ENCODE peak calls at places on chromosomes 16 and 17, in nine cellular contexts. One of them, this sample, is unnamed.
A peak's percentile ranks its signal among the peaks of the same experiment; 100 is the strongest.

GRCh38 chr17:10106067-10106466 is 92.3 kb downstream of the GAS7 start:
- DNase-seq in SK-N-SH: no peak
- DNase-seq in GM12878: no peak
- DNase-seq in colonic mucosa: no peak
- DNase-seq in tibial nerve: no peak
- DNase-seq in GM10248: no peak
- DNase-seq in adrenal gland: no peak
- DNase-seq in AG04450: no peak
- DNase-seq in GM20000: no peak
- DNase-seq in this sample: no peak

GRCh38 chr17:71342726-71343125 is 778.1 kb upstream of the SOX9 start:
- DNase-seq in SK-N-SH: no peak
- DNase-seq in GM12878: no peak
- DNase-seq in colonic mucosa: no peak
- DNase-seq in tibial nerve: no peak
- DNase-seq in GM10248: no peak
- DNase-seq in adrenal gland: no peak
- DNase-seq in AG04450: no peak
- DNase-seq in GM20000: no peak
- DNase-seq in this sample: no peak

GRCh38 chr16:47424846-47425245 is 36.0 kb downstream of the ITFG1 start:
- DNase-seq in SK-N-SH: no peak
- DNase-seq in GM12878: no peak
- DNase-seq in colonic mucosa: no peak
- DNase-seq in tibial nerve: no peak
- DNase-seq in GM10248: no peak
- DNase-seq in adrenal gland: no peak
- DNase-seq in AG04450: no peak
- DNase-seq in GM20000: no peak
- DNase-seq in this sample: no peak

GRCh38 chr17:4389079-4389478 is 22.6 kb upstream of the UBE2G1 start:
- DNase-seq in SK-N-SH: no peak
- DNase-seq in GM12878: no peak
- DNase-seq in colonic mucosa: no peak
- DNase-seq in tibial nerve: no peak
- DNase-seq in GM10248: no peak
- DNase-seq in adrenal gland: no peak
- DNase-seq in AG04450: no peak
- DNase-seq in GM20000: no peak
- DNase-seq in this sample: no peak

GRCh38 chr17:77744268-77744988 is 214.1 kb upstream of the TNRC6C start:
- DNase-seq in SK-N-SH: no peak
- DNase-seq in GM12878: no peak
- DNase-seq in colonic mucosa: no peak
- DNase-seq in tibial nerve: peak; percentile 63
- DNase-seq in GM10248: no peak
- DNase-seq in adrenal gland: no peak
- DNase-seq in AG04450: no peak
- DNase-seq in GM20000: no peak
- DNase-seq in this sample: no peak

GRCh38 chr17:82598256-82599011 is 49.8 kb downstream of the WDR45B start:
- DNase-seq in SK-N-SH: peak; percentile 26
- DNase-seq in GM12878: no peak
- DNase-seq in colonic mucosa: no peak
- DNase-seq in tibial nerve: no peak
- DNase-seq in GM10248: no peak
- DNase-seq in adrenal gland: no peak
- DNase-seq in AG04450: no peak
- DNase-seq in GM20000: no peak
- DNase-seq in this sample: no peak

GRCh38 chr16:80741716-80742115 is 62.7 kb downstream of the CDYL2 start:
- DNase-seq in SK-N-SH: no peak
- DNase-seq in GM12878: no peak
- DNase-seq in colonic mucosa: no peak
- DNase-seq in tibial nerve: no peak
- DNase-seq in GM10248: no peak
- DNase-seq in adrenal gland: no peak
- DNase-seq in AG04450: no peak
- DNase-seq in GM20000: no peak
- DNase-seq in this sample: no peak

GRCh38 chr17:15092762-15093161 is 172.4 kb downstream of the PMP22 start:
- DNase-seq in SK-N-SH: no peak
- DNase-seq in GM12878: no peak
- DNase-seq in colonic mucosa: no peak
- DNase-seq in tibial nerve: no peak
- DNase-seq in GM10248: no peak
- DNase-seq in adrenal gland: no peak
- DNase-seq in AG04450: no peak
- DNase-seq in GM20000: no peak
- DNase-seq in this sample: no peak

GRCh38 chr16:85550422-85551318 is 62.5 kb upstream of the GSE1 start:
- DNase-seq in SK-N-SH: no peak
- DNase-seq in GM12878: no peak
- DNase-seq in colonic mucosa: no peak
- DNase-seq in tibial nerve: no peak
- DNase-seq in GM10248: no peak
- DNase-seq in adrenal gland: no peak
- DNase-seq in AG04450: no peak
- DNase-seq in GM20000: no peak
- DNase-seq in this sample: no peak
- TF ChIP-seq CTCF in SK-N-SH: no peak
- TF ChIP-seq CTCF in GM12878: no peak
- TF ChIP-seq CTCF in colonic mucosa: no peak
- TF ChIP-seq CTCF in tibial nerve: no peak
- TF ChIP-seq CTCF in GM10248: no peak
- TF ChIP-seq CTCF in adrenal gland: no peak
- TF ChIP-seq CTCF in AG04450: no peak
- TF ChIP-seq CTCF in GM20000: no peak
- TF ChIP-seq CTCF in this sample: peak; percentile 10

GRCh38 chr16:30942421-30942796 is 6.5 kb upstream of the ORAI3 start:
- DNase-seq in SK-N-SH: no peak
- DNase-seq in GM12878: no peak
- DNase-seq in colonic mucosa: peak; percentile 32
- DNase-seq in tibial nerve: no peak
- DNase-seq in GM10248: no peak
- DNase-seq in adrenal gland: no peak
- DNase-seq in AG04450: no peak
- DNase-seq in GM20000: no peak
- DNase-seq in this sample: no peak

GRCh38 chr16:30944352-30944751 is 4.5 kb upstream of the ORAI3 start:
- DNase-seq in SK-N-SH: no peak
- DNase-seq in GM12878: no peak
- DNase-seq in colonic mucosa: no peak
- DNase-seq in tibial nerve: no peak
- DNase-seq in GM10248: no peak
- DNase-seq in adrenal gland: no peak
- DNase-seq in AG04450: no peak
- DNase-seq in GM20000: no peak
- DNase-seq in this sample: no peak

GRCh38 chr16:30937692-30938091 is 11.2 kb upstream of the ORAI3 start:
- DNase-seq in SK-N-SH: no peak
- DNase-seq in GM12878: no peak
- DNase-seq in colonic mucosa: no peak
- DNase-seq in tibial nerve: no peak
- DNase-seq in GM10248: no peak
- DNase-seq in adrenal gland: no peak
- DNase-seq in AG04450: no peak
- DNase-seq in GM20000: no peak
- DNase-seq in this sample: no peak

GRCh38 chr16:30946671-30947532 is 2.0 kb upstream of the ORAI3 start:
- DNase-seq in SK-N-SH: no peak
- DNase-seq in GM12878: no peak
- DNase-seq in colonic mucosa: no peak
- DNase-seq in tibial nerve: no peak
- DNase-seq in GM10248: no peak
- DNase-seq in adrenal gland: no peak
- DNase-seq in AG04450: no peak
- DNase-seq in GM20000: no peak
- DNase-seq in this sample: no peak

DNA sequence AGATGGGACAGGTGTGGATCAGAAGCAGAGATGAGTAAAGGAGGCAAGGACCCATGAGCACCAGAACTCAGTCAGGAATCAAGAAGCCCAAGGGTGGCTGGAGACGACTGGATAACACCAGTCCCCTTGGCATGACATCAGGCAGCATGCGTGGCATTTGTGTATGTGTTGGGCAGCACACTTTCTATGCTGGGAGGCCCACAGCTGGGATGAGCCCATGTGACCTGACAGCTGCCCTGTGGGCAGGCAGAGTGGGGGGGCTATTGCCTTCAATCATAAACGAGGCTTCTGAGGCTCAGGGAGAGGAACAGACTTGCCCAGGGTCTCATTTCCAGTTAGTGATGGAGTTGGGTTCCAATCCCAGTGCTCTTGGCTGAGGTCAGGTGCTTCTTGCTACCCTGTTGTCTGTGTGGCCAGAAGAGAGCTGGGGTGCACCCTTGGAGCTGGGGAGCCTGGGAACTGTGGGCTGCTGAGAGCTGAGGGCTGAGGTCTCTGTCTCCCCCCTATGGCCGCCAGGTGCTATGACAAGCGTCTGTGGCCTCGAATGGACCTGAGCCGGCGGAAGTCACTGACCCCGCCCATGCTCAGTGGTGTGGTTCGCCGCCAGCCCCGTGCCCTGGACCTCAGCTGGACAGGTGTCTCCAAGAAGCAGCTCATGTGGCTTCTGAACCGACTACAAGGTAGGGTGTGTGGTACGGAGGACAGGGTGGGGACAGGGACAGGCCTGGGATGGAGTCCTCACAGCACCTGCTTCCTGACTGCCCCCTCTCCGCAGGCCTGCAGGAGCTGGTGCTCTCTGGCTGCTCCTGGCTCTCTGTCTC is 7.1 kb upstream of the ORAI3 start:
- DNase-seq in SK-N-SH: peak; percentile 90
- DNase-seq in GM12878: no peak
- DNase-seq in colonic mucosa: peak; percentile 84
- DNase-seq in tibial nerve: peak; percentile 51
- DNase-seq in GM10248: peak; percentile 93
- DNase-seq in adrenal gland: peak; percentile 85
- DNase-seq in AG04450: no peak
- DNase-seq in GM20000: peak; percentile 91
- DNase-seq in this sample: no peak
- TF ChIP-seq CTCF in SK-N-SH: peak; percentile 83
- TF ChIP-seq CTCF in GM12878: peak; percentile 95
- TF ChIP-seq CTCF in colonic mucosa: peak; percentile 89
- TF ChIP-seq CTCF in tibial nerve: peak; percentile 83
- TF ChIP-seq CTCF in GM10248: peak; percentile 95
- TF ChIP-seq CTCF in adrenal gland: peak; percentile 88
- TF ChIP-seq CTCF in AG04450: peak; percentile 85
- TF ChIP-seq CTCF in GM20000: peak; percentile 80
- TF ChIP-seq CTCF in this sample: peak; percentile 88

DNA sequence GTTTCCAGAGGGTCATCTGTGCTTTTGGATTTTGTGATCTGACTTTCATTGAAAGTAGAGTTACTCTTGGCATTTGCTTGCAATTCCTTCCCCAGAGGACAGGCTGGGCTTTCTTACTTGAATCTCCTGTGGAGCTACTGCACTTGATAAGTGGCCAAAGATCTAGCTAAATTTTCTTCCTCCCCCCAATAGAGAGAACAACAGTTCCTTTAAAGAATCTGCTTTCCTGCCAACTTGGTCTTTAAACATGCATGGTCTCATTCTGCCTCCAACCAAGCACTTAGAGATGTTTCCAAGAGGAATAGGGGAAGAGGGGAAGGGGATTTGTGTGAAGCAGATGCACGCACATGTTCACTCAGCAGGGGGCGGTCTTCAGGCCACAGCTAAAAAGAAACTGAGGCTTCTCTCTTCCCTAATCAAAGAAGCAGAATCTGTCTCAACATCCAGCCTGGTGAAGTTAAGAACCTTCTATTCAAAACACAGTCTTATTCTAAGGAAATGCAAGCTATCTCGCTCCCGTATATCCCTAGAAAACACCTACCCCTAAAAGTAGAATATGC is 229.6 kb downstream of the ZFHX3 start:
- DNase-seq in SK-N-SH: no peak
- DNase-seq in GM12878: no peak
- DNase-seq in colonic mucosa: no peak
- DNase-seq in tibial nerve: no peak
- DNase-seq in GM10248: no peak
- DNase-seq in adrenal gland: no peak
- DNase-seq in AG04450: no peak
- DNase-seq in GM20000: no peak
- DNase-seq in this sample: no peak
- TF ChIP-seq CTCF in SK-N-SH: peak; percentile 34
- TF ChIP-seq CTCF in GM12878: no peak
- TF ChIP-seq CTCF in colonic mucosa: no peak
- TF ChIP-seq CTCF in tibial nerve: no peak
- TF ChIP-seq CTCF in GM10248: no peak
- TF ChIP-seq CTCF in adrenal gland: no peak
- TF ChIP-seq CTCF in AG04450: no peak
- TF ChIP-seq CTCF in GM20000: peak; percentile 11
- TF ChIP-seq CTCF in this sample: no peak

GRCh38 chr16:82185012-82185411 is 15.0 kb upstream of the MPHOSPH6 start:
- DNase-seq in SK-N-SH: no peak
- DNase-seq in GM12878: no peak
- DNase-seq in colonic mucosa: no peak
- DNase-seq in tibial nerve: no peak
- DNase-seq in GM10248: no peak
- DNase-seq in adrenal gland: no peak
- DNase-seq in AG04450: no peak
- DNase-seq in GM20000: no peak
- DNase-seq in this sample: no peak

GRCh38 chr16:82183004-82183397 is 13.0 kb upstream of the MPHOSPH6 start:
- DNase-seq in SK-N-SH: no peak
- DNase-seq in GM12878: no peak
- DNase-seq in colonic mucosa: no peak
- DNase-seq in tibial nerve: no peak
- DNase-seq in GM10248: no peak
- DNase-seq in adrenal gland: no peak
- DNase-seq in AG04450: no peak
- DNase-seq in GM20000: no peak
- DNase-seq in this sample: no peak

GRCh38 chr16:82192665-82193064 is 22.6 kb upstream of the MPHOSPH6 start:
- DNase-seq in SK-N-SH: no peak
- DNase-seq in GM12878: no peak
- DNase-seq in colonic mucosa: no peak
- DNase-seq in tibial nerve: no peak
- DNase-seq in GM10248: no peak
- DNase-seq in adrenal gland: no peak
- DNase-seq in AG04450: peak; percentile 44
- DNase-seq in GM20000: no peak
- DNase-seq in this sample: no peak

GRCh38 chr16:82184213-82184612 is 14.2 kb upstream of the MPHOSPH6 start:
- DNase-seq in SK-N-SH: no peak
- DNase-seq in GM12878: no peak
- DNase-seq in colonic mucosa: no peak
- DNase-seq in tibial nerve: no peak
- DNase-seq in GM10248: no peak
- DNase-seq in adrenal gland: no peak
- DNase-seq in AG04450: no peak
- DNase-seq in GM20000: no peak
- DNase-seq in this sample: no peak

DNA sequence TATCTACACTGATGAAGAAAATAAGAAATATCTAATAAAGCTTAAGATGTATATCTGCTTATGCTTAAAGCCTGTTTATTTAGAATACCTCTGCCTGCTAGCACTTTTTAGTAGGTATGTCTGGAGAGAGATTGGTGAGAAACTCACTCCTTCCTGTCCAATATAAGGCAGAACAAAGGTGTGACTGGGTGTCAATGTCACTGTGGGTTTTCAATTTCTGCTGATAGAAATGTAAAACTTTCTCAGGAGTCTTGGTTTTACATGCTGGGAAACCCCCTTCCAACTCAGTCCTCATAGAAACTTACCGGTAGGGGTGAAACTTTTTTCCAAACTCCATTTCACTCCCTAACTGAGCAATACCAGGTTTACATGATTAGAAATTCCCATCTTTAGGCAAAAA is 17.8 kb upstream of the MPHOSPH6 start:
- DNase-seq in SK-N-SH: no peak
- DNase-seq in GM12878: no peak
- DNase-seq in colonic mucosa: no peak
- DNase-seq in tibial nerve: no peak
- DNase-seq in GM10248: peak; percentile 22
- DNase-seq in adrenal gland: no peak
- DNase-seq in AG04450: no peak
- DNase-seq in GM20000: peak; percentile 24
- DNase-seq in this sample: no peak
- TF ChIP-seq CTCF in SK-N-SH: no peak
- TF ChIP-seq CTCF in GM12878: no peak
- TF ChIP-seq CTCF in colonic mucosa: no peak
- TF ChIP-seq CTCF in tibial nerve: no peak
- TF ChIP-seq CTCF in GM10248: no peak
- TF ChIP-seq CTCF in adrenal gland: no peak
- TF ChIP-seq CTCF in AG04450: no peak
- TF ChIP-seq CTCF in GM20000: no peak
- TF ChIP-seq CTCF in this sample: no peak

This sample was measured in AG04449.